ENCODE peak calls at places on chromosomes 4 and X, in nine cellular contexts. V, Z, R, O, Y, N, S, K and G are unnamed samples.

GRCh38 chr4:188930822-188931221 is 791.6 kb downstream of the TRIML1 start:
- DNase-seq in V (no peak), Z (no peak), R (no peak), O (no peak), Y (no peak), N (no peak), S (no peak), K (no peak), G (no peak)

GRCh38 chr4:7226464-7226863 is 34.1 kb downstream of the SORCS2 start:
- DNase-seq in V (no peak), Z (no peak), R (no peak), O (no peak), Y (no peak), N (no peak), S (no peak), K (no peak), G (no peak)

GRCh38 chr4:145920205-145920604 is 18.4 kb downstream of the ZNF827 start:
- DNase-seq in V (no peak), Z (no peak), R (no peak), O (peak; percentile 93), Y (no peak), N (no peak), S (no peak), K (no peak), G (no peak)

GRCh38 chr4:25377572-25377882 is 464 bp downstream of the ANAPC4 start:
- DNase-seq in V (peak; percentile 31), Z (no peak), R (no peak), O (no peak), Y (no peak), N (no peak), S (no peak), K (no peak), G (no peak)

GRCh38 chr4:71377561-71377960 is 38.7 kb downstream of the SLC4A4 start:
- DNase-seq in V (no peak), Z (no peak), R (no peak), O (peak; percentile 95), Y (no peak), N (no peak), S (no peak), K (no peak), G (no peak)

GRCh38 chr4:106421441-106422296 is 53.1 kb upstream of the GIMD1 start:
- DNase-seq in V (no peak), Z (no peak), R (no peak), O (peak; percentile 12), Y (no peak), N (no peak), S (no peak), K (no peak), G (no peak)

GRCh38 chr4:86338989-86339388 is 20.9 kb downstream of the MAPK10 start:
- DNase-seq in V (no peak), Z (no peak), R (no peak), O (peak; percentile 95), Y (no peak), N (peak; percentile 59), S (no peak), K (no peak), G (no peak)

GRCh38 chr4:183600189-183600685 is 58.7 kb downstream of the RWDD4 start:
- DNase-seq in V (no peak), Z (no peak), R (no peak), O (no peak), Y (no peak), N (no peak), S (no peak), K (no peak), G (no peak)

GRCh38 chr4:107449611-107450369 is 270.2 kb downstream of the PAPSS1 start:
- DNase-seq in V (no peak), Z (no peak), R (no peak), O (no peak), Y (no peak), N (no peak), S (no peak), K (no peak), G (no peak)

GRCh38 chr4:125539691-125540090 is 224.9 kb downstream of the FAT4 start:
- DNase-seq in V (no peak), Z (no peak), R (no peak), O (no peak), Y (no peak), N (no peak), S (no peak), K (no peak), G (no peak)

DNA sequence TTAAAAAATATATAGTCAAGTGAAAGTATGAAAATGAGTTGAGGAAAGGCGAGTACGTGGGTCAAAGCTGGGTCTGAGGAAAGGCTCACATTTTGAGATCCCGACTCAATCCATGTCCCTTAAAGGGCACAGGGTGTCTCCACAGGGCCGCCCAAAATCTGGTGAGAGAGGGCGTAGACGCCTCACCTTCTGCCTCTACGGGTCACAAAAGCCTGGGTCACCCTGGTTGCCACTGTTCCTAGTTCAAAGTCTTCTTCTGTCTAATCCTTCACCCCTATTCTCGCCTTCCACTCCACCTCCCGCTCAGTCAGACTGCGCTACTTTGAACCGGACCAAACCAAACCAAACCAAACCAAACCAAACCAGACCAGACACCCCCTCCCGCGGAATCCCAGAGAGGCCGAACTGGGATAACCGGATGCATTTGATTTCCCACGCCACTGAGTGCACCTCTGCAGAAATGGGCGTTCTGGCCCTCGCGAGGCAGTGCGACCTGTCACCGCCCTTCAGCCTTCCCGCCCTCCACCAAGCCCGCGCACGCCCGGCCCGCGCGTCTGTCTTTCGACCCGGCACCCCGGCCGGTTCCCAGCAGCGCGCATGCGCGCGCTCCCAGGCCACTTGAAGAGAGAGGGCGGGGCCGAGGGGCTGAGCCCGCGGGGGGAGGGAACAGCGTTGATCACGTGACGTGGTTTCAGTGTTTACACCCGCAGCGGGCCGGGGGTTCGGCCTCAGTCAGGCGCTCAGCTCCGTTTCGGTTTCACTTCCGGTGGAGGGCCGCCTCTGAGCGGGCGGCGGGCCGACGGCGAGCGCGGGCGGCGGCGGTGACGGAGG is at the start of gene FMR1:
- DNase-seq in V (peak; percentile 96), Z (peak; percentile 95), R (peak; percentile 95), O (peak; percentile 86), Y (peak; percentile 88), N (peak; percentile 95), S (peak; percentile 90), K (peak; percentile 91), G (peak; percentile 93)
- TF ChIP-seq POLR2A in V (no peak), Z (peak; percentile 52), R (no peak), O (peak; percentile 36), Y (peak; percentile 48), N (peak; percentile 34), S (peak; percentile 31), K (no peak), G (peak; percentile 24)

GRCh38 chr4:172726001-172726423 is 442.6 kb upstream of the GALNT7 start:
- DNase-seq in V (no peak), Z (no peak), R (peak; percentile 60), O (no peak), Y (no peak), N (no peak), S (no peak), K (no peak), G (no peak)
- H3K27me3 ChIP-seq in V (no peaks in the 10 kb centered on the region), Z (no peaks in the 10 kb centered on the region), R (no peaks in the 10 kb centered on the region), O (no peaks in the 10 kb centered on the region), Y (no peaks in the 10 kb centered on the region), N (no peaks in the 10 kb centered on the region), S (no peaks in the 10 kb centered on the region), K (no peaks in the 10 kb centered on the region), G (no peaks in the 10 kb centered on the region)

GRCh38 chr4:54924891-54925290 is 200.5 kb downstream of the KDR start:
- DNase-seq in V (no peak), Z (no peak), R (no peak), O (no peak), Y (no peak), N (no peak), S (no peak), K (no peak), G (no peak)
- H3K4me3 ChIP-seq in V (no peak overlapping the region), Z (no peak overlapping the region), R (no peak overlapping the region), O (no peak overlapping the region), Y (no peak overlapping the region), N (no peak overlapping the region), S (no peak overlapping the region), K (no peak overlapping the region), G (no peak overlapping the region)

GRCh38 chrX:65697915-65698796 is 30.7 kb downstream of the MSN start:
- DNase-seq in V (peak; percentile 71), Z (no peak), R (peak; percentile 66), O (no peak), Y (no peak), N (no peak), S (no peak), K (no peak), G (no peak)
- TF ChIP-seq POLR2A in V (no peak), Z (no peak), R (no peak), O (no peak), Y (no peak), N (no peak), S (no peak), K (no peak), G (no peak)